ENCODE peak calls at places on chromosomes 4 and X, in four cellular contexts. One of them, this sample, is unnamed.

GRCh38 chrX:53483838-53484420 is 49.8 kb upstream of the HSD17B10 start:
- DNase-seq in tibial nerve: no peak
- DNase-seq in activated CD4-positive, alpha-beta memory T cell treated with anti-CD3 and anti-CD28 coated beads for 36 hours: no peak
- DNase-seq in CD8-positive, alpha-beta T cell: no peak
- DNase-seq in this sample: no peak

GRCh38 chrX:141642979-141643378 is 53.5 kb downstream of the SPANXA2 start:
- DNase-seq in CD8-positive, alpha-beta T cell: no peak
- DNase-seq in activated CD4-positive, alpha-beta memory T cell treated with anti-CD3 and anti-CD28 coated beads for 36 hours: no peak
- DNase-seq in tibial nerve: no peak
- DNase-seq in this sample: no peak

GRCh38 chr4:106868381-106869035 is 167.6 kb downstream of the DKK2 start:
- DNase-seq in tibial nerve: no peak
- DNase-seq in CD8-positive, alpha-beta T cell: no peak
- DNase-seq in activated CD4-positive, alpha-beta memory T cell treated with anti-CD3 and anti-CD28 coated beads for 36 hours: no peak
- DNase-seq in this sample: no peak

GRCh38 chr4:123418486-123418931 is 21.9 kb downstream of the SPRY1 start:
- DNase-seq in activated CD4-positive, alpha-beta memory T cell treated with anti-CD3 and anti-CD28 coated beads for 36 hours: no peak
- DNase-seq in tibial nerve: no peak
- DNase-seq in CD8-positive, alpha-beta T cell: no peak
- DNase-seq in this sample: no peak

GRCh38 chr4:77538144-77538543 is 67.5 kb upstream of the CXCL13 start:
- DNase-seq in activated CD4-positive, alpha-beta memory T cell treated with anti-CD3 and anti-CD28 coated beads for 36 hours: peak; percentile 12
- DNase-seq in CD8-positive, alpha-beta T cell: no peak
- DNase-seq in tibial nerve: no peak
- DNase-seq in this sample: no peak

GRCh38 chr4:183588169-183588675 is 70.8 kb downstream of the RWDD4 start:
- DNase-seq in tibial nerve: no peak
- DNase-seq in CD8-positive, alpha-beta T cell: no peak
- DNase-seq in activated CD4-positive, alpha-beta memory T cell treated with anti-CD3 and anti-CD28 coated beads for 36 hours: no peak
- DNase-seq in this sample: no peak

GRCh38 chr4:130043796-130044195 is 947.8 kb downstream of the C4orf33 start:
- DNase-seq in activated CD4-positive, alpha-beta memory T cell treated with anti-CD3 and anti-CD28 coated beads for 36 hours: no peak
- DNase-seq in tibial nerve: no peak
- DNase-seq in CD8-positive, alpha-beta T cell: no peak
- DNase-seq in this sample: no peak

GRCh38 chr4:18020145-18020670 is 1.3 kb downstream of the LCORL start:
- DNase-seq in CD8-positive, alpha-beta T cell: no peak
- DNase-seq in tibial nerve: no peak
- DNase-seq in activated CD4-positive, alpha-beta memory T cell treated with anti-CD3 and anti-CD28 coated beads for 36 hours: peak; percentile 14
- DNase-seq in this sample: no peak

GRCh38 chr4:145954924-145955339 is 16.3 kb upstream of the ZNF827 start:
- DNase-seq in CD8-positive, alpha-beta T cell: no peak
- DNase-seq in tibial nerve: no peak
- DNase-seq in activated CD4-positive, alpha-beta memory T cell treated with anti-CD3 and anti-CD28 coated beads for 36 hours: no peak
- DNase-seq in this sample: no peak